ENCODE peak calls at places on chromosomes 4 and X, in seven cellular contexts. S is stomach, C is endothelial cell of umbilical vein, A is heart right ventricle, Q is BE2C, Y is left lung, O is cardiac muscle cell. K is an unnamed sample. For H3K27me3, the result is how much of the 10 kb centered on the place peaks cover.

GRCh38 chrX:40097492-40098263 is at the start of gene BCOR:
- DNase-seq in C (peak), A (peak), Y (peak), Q (peak), O (peak), S (peak), K (no peak)

GRCh38 chrX:141221611-141222010 is 20.7 kb downstream of the SPANXC start:
- DNase-seq in O (no peak), S (no peak), C (no peak), A (no peak), Y (no peak), Q (no peak), K (no peak)

GRCh38 chr4:98249831-98250230 is 11.4 kb upstream of the RAP1GDS1 start:
- DNase-seq in S (no peak), C (no peak), A (no peak), O (no peak), Q (no peak), Y (no peak), K (no peak)

GRCh38 chr4:41145571-41146078 is 68.7 kb downstream of the APBB2 start:
- DNase-seq in Q (no peak), C (no peak), A (no peak), O (no peak), S (no peak), Y (no peak), K (no peak)

GRCh38 chr4:90142091-90142490 is 14.9 kb downstream of the CCSER1 start:
- DNase-seq in C (no peak), S (no peak), Y (no peak), A (no peak), Q (no peak), O (no peak), K (no peak)

GRCh38 chr4:74123065-74123728 is 24.2 kb upstream of the CXCL2 start:
- DNase-seq in Y (peak), Q (peak), O (no peak), A (no peak), S (no peak), C (no peak), K (no peak)

GRCh38 chr4:167052631-167053085 is 181.6 kb downstream of the SPOCK3 start:
- DNase-seq in Q (no peak), S (no peak), C (no peak), Y (no peak), O (no peak), A (no peak), K (no peak)

GRCh38 chrX:103158317-103158621 is 56.6 kb upstream of the BEX4 start:
- DNase-seq in A (no peak), S (no peak), Q (no peak), O (no peak), C (no peak), Y (no peak), K (no peak)

GRCh38 chr4:26288308-26288982 is 32.4 kb upstream of the RBPJ start:
- DNase-seq in O (no peak), A (no peak), Y (peak), Q (no peak), S (no peak), C (no peak), K (no peak)

GRCh38 chrX:48064261-48064660 is 7.2 kb downstream of the ZNF630 start:
- DNase-seq in Q (no peak), Y (no peak), S (no peak), O (no peak), C (no peak), A (no peak), K (no peak)

GRCh38 chrX:112536544-112536943 is 143.2 kb downstream of the LHFPL1 start:
- DNase-seq in Y (no peak), S (no peak), C (no peak), A (no peak), Q (no peak), O (peak), K (no peak)

GRCh38 chrX:36803151-36803550 is 205.0 kb upstream of the FAM47C start:
- DNase-seq in C (no peak), S (no peak), A (no peak), Q (no peak), Y (no peak), O (no peak), K (no peak)

GRCh38 chr4:139523076-139523475 is 32.9 kb downstream of the SETD7 start:
- DNase-seq in Q (no peak), S (peak), A (no peak), O (no peak), C (peak), Y (no peak), K (no peak)

GRCh38 chr4:80322716-80323115 is 12.8 kb upstream of the CFAP299 start:
- DNase-seq in S (no peak), C (peak), Q (no peak), A (no peak), O (no peak), Y (no peak), K (no peak)

GRCh38 chr4:168480991-168481588 is 798 bp upstream of the DDX60L start:
- DNase-seq in O (no peak), A (peak), Y (no peak), S (no peak), Q (no peak), C (peak), K (peak)

GRCh38 chr4:150078996-150079581 is 844 bp downstream of the DCLK2 start:
- DNase-seq in A (peak), Q (peak), C (no peak), Y (peak), S (no peak), O (peak), K (no peak)

GRCh38 chr4:78904143-78904542 is 35.1 kb downstream of the PAQR3 start:
- DNase-seq in C (no peak), Y (no peak), A (no peak), S (no peak), Q (no peak), O (no peak), K (no peak)

GRCh38 chr4:6732441-6733357 is 16.7 kb downstream of the BLOC1S4 start:
- DNase-seq in O (peak), C (peak), S (peak), Y (peak), A (peak), Q (no peak), K (peak)

GRCh38 chr4:40515398-40516293 is 114.0 kb downstream of the RBM47 start:
- DNase-seq in O (no peak), Q (no peak), Y (peak), S (peak), C (no peak), A (no peak), K (no peak)

GRCh38 chr4:178192611-178193010 is 750.4 kb upstream of the AGA start:
- DNase-seq in Y (no peak), Q (no peak), A (no peak), C (no peak), S (no peak), O (no peak), K (no peak)
- H3K4me3 ChIP-seq in Y (no peak), Q (no peak), A (no peak), C (no peak), S (no peak), O (no peak), K (no peak)

DNA sequence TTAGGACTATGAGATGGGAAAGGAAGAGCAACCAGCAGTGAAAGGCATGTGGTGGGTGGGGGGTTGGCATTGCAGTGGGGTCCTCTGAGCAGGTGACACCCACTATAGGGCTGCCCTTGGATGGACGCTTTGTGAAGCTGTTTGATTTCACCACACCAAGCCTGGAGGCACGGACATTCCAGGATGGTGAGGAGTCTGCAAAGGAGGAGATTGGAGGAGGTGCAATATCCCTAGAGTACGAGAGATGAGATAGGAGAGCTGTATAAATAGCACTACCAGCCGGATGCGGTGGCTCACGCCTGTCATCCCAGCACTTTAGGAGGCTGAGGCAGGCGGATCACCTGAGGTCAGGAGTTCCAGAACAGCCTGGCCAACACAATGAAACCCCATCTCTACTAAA is 42.3 kb downstream of the SHOX start:
- DNase-seq in Q (no peak), C (no peak), O (no peak), Y (no peak), S (no peak), A (no peak), K (no peak)
- TF ChIP-seq CTCF in Q (no peak), C (no peak), O (no peak), Y (no peak), S (no peak), A (no peak), K (no peak)

GRCh38 chrX:130110379-130111219 is at the start of gene ELF4:
- DNase-seq in S (peak), A (no peak), O (peak), C (no peak), Q (peak), Y (peak), K (no peak)

GRCh38 chrX:130111935-130112221 is 1.6 kb upstream of the ELF4 start:
- DNase-seq in A (no peak), O (no peak), S (no peak), C (no peak), Q (no peak), Y (no peak), K (no peak)

GRCh38 chrX:130108647-130109428 is 1.5 kb downstream of the ELF4 start:
- DNase-seq in A (no peak), S (no peak), Q (no peak), Y (peak), O (no peak), C (no peak), K (no peak)

GRCh38 chrX:130109429-130110378 is 593 bp downstream of the ELF4 start:
- DNase-seq in C (no peak), S (no peak), Y (no peak), Q (no peak), A (no peak), O (no peak), K (no peak)

GRCh38 chrX:130111220-130111934 is 1.1 kb upstream of the ELF4 start:
- DNase-seq in C (no peak), O (peak), S (no peak), Y (no peak), A (no peak), Q (no peak), K (no peak)
- H3K27me3 ChIP-seq in C (under half), O (under half), S (under half), Y (under half), A (under half), Q (under half), K (under half)

GRCh38 chr4:109434007-109434792 is 585 bp downstream of the SEC24B start:
- DNase-seq in Y (peak), S (peak), O (peak), A (peak), Q (peak), C (peak), K (no peak)

GRCh38 chr4:109434793-109435080 is 1.1 kb downstream of the SEC24B start:
- DNase-seq in Q (no peak), C (no peak), Y (no peak), A (no peak), O (no peak), S (no peak), K (no peak)

GRCh38 chr4:109433281-109434006 is at the start of gene SEC24B:
- DNase-seq in O (peak), S (peak), A (peak), Y (peak), C (peak), Q (peak), K (no peak)

GRCh38 chr4:109436504-109436903 is 2.9 kb downstream of the SEC24B start:
- DNase-seq in C (no peak), Q (no peak), S (no peak), O (no peak), A (no peak), Y (no peak), K (no peak)

GRCh38 chr4:109435635-109436034 is 2.0 kb downstream of the SEC24B start:
- DNase-seq in A (no peak), C (no peak), S (no peak), Q (no peak), Y (no peak), O (no peak), K (no peak)
- H3K4me3 ChIP-seq in A (no peak), C (no peak), S (no peak), Q (peak), Y (no peak), O (peak), K (peak)

GRCh38 chr4:13248621-13249298 is 235.4 kb downstream of the RAB28 start:
- DNase-seq in Y (no peak), Q (no peak), A (no peak), S (no peak), C (no peak), O (no peak), K (no peak)
- TF ChIP-seq CTCF in Y (no peak), Q (peak), A (peak), S (no peak), C (no peak), O (peak), K (no peak)

DNA sequence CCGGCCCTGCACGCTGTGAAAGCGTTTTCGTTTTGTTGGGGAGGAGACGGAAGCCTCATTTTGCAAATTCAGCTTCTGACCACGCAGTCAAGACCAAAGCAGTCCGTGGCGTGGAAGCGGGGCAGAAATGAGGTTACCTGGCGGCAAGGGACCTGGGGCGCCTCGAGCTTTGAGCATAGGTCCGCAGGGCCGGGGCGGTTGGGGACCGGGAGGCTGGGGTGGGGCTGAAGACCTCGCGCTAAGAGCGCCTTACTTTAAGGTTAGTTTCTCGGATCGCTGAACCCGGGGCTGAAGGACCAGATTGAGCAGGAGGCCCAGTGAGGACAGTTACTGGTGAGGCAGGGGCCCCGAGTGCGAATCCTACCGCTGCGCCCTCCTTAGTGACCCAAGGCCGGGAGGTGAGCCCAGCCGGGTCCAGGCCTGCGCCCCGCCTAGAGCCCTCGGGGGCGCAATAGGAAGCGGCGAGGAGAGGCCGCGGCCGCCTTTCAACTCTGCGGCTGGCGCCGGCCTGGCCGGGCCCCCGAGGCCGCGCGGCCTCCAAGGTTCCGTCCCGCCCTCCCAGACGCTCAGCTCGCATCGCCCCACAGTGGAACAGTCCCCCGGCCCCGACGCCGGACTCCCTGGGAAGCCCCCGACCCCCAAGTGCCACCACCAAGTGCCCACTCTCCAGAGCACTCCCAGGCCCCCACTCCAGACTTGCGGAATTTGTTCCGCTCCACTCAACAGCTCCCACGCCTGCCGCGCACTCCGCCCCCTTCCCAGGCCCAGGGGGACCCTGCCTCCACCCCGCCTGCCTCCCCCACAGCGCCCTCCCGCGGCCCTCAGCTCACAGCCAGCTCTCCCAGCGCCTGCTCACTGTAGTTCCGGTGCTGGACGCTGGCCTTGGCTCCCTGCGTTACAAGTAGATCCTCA is 7.6 kb downstream of the MSX1 start:
- DNase-seq in C (no peak), Y (no peak), S (no peak), O (peak), A (peak), Q (peak), K (no peak)
- H3K27me3 ChIP-seq in C (half or more), Y (half or more), S (half or more), O (half or more), A (half or more), Q (half or more), K (half or more)

GRCh38 chrX:153829799-153830631 is at the start of gene PDZD4:
- DNase-seq in C (no peak), Y (no peak), A (no peak), Q (peak), O (peak), S (no peak), K (no peak)

GRCh38 chrX:153828308-153828707 is 2.0 kb downstream of the PDZD4 start:
- DNase-seq in Y (no peak), C (no peak), A (no peak), Q (no peak), S (no peak), O (no peak), K (no peak)

GRCh38 chrX:153827903-153828302 is 2.4 kb downstream of the PDZD4 start:
- DNase-seq in A (no peak), Q (no peak), Y (no peak), O (no peak), S (no peak), C (no peak), K (no peak)

GRCh38 chrX:153829549-153829798 is 870 bp downstream of the PDZD4 start:
- DNase-seq in A (no peak), Q (no peak), Y (no peak), S (no peak), C (no peak), O (no peak), K (no peak)

DNA sequence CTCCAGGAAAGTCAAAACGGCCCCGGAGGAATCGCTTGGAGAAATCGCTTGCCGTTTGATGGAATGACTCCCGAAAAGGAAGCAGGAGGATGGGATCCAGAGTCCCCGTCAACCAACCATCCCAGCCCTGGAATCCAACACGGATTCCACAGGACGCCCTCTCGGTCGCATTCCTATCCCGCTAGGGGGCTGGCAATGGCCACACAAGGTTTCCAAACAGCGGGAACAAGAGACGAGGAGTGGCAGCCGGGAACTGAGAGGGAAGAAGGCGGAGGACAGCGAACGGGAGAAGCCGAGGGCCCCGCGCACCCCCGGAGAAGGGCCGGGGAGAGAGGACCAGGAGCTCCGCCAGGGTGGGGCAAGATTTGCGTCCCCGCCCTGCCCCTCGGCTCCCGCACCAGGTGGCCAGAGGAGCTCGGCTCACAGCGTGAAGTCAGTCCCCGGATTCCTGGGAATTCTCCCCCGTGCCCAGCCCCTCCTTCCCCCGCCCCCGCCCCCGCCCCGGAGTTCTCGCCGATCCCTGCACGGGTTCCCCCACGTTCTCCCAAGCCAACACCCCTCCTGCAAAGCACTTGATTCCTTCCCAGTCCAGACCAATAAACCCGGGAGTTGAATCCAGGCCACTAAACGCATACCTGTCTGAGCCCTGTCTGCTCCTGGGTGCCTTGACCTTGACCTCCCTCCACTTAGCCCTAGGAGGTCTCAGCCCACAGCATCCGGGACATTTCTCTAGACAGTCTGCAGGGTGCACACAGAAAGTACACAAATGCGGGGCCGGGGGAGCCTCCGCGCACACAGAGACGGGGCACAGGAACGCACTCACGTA is 1.4 kb downstream of the PDZD4 start:
- DNase-seq in Q (peak), O (peak), Y (no peak), S (no peak), C (no peak), A (no peak), K (no peak)
- H3K4me3 ChIP-seq in Q (peak), O (peak), Y (no peak), S (peak), C (no peak), A (peak), K (no peak)

GRCh38 chrX:149504226-149504914 is 736 bp downstream of the IDS start:
- DNase-seq in Q (peak), C (no peak), O (no peak), Y (peak), A (no peak), S (no peak), K (no peak)
- TF ChIP-seq CTCF in Q (peak), C (peak), O (peak), Y (no peak), A (peak), S (no peak), K (no peak)

GRCh38 chr4:30719363-30720020 is 677 bp upstream of the PCDH7 start:
- DNase-seq in C (peak), Y (peak), Q (peak), S (peak), O (peak), A (peak), K (no peak)

GRCh38 chr4:30720656-30721352 is 635 bp downstream of the PCDH7 start:
- DNase-seq in Y (peak), Q (peak), S (no peak), A (peak), C (peak), O (peak), K (no peak)

GRCh38 chr4:30718889-30719252 is 1.3 kb upstream of the PCDH7 start:
- DNase-seq in O (peak), Y (no peak), S (no peak), A (peak), C (peak), Q (no peak), K (no peak)

GRCh38 chr4:30721353-30722091 is 1.4 kb downstream of the PCDH7 start:
- DNase-seq in A (peak), C (peak), O (peak), S (peak), Y (peak), Q (peak), K (no peak)

DNA sequence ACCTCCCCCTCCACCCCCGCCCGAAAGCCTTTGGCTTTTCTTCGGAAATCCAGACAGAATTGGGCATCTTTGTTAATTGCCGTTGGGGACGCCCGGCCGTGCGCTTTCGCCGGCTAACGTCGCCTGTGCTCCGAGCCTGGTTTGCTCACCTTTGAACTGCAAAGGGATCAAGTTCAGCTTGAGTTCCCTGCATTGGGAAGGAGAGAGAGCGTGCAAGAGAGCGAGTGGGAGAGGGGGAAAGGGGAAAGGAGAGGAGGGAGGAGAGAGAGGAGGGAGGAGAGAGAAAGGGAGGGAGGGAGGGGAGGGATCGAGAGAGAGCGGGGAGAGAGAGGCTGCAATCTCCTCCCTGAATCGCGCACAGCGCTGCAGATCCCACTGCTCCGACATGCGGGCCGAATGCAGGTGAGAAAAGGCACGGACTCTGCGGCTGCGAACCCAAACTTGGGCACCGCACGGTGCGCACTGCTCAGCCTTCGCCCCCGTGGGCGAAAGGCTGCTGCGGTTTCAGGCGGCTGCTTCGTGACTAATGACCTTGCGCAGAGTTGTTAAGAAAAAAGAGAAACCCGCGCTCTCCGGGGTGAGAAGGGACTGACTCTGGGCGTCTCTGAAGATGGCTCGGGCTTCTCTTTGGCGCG is at the start of gene PCDH7:
- DNase-seq in Y (peak), O (peak), Q (no peak), S (peak), C (peak), A (peak), K (no peak)
- H3K27me3 ChIP-seq in Y (half or more), O (under half), Q (under half), S (under half), C (under half), A (under half), K (under half)